ENCODE peak calls at places on chromosomes 13 and 19, in four cellular contexts. D, H, O and T are unnamed samples.

GRCh38 chr13:76398426-76398825 is 487.8 kb downstream of the KCTD12 start:
- DNase-seq in D (no peak), H (no peak), O (no peak), T (no peak)

GRCh38 chr13:39484506-39485313 is 118.3 kb downstream of the LHFPL6 start:
- DNase-seq in D (no peak), H (no peak), O (no peak), T (no peak)

GRCh38 chr19:40611096-40611495 is 9.9 kb downstream of the LTBP4 start:
- DNase-seq in D (no peak), H (no peak), O (no peak), T (no peak)

GRCh38 chr13:75316427-75316826 is 165.5 kb downstream of the TBC1D4 start:
- DNase-seq in D (no peak), H (no peak), O (no peak), T (no peak)

GRCh38 chr13:112849500-112849899 is 119.5 kb upstream of the MCF2L start:
- DNase-seq in D (no peak), H (no peak), O (peak), T (no peak)

GRCh38 chr13:23467048-23467931 is 33.8 kb upstream of the SACS start:
- DNase-seq in D (no peak), H (no peak), O (no peak), T (no peak)

GRCh38 chr13:112105244-112105681 is 38.3 kb downstream of the SOX1 start:
- DNase-seq in D (no peak), H (no peak), O (no peak), T (no peak)

GRCh38 chr19:5680083-5680436 is 256 bp downstream of the MICOS13 start:
- DNase-seq in D (no peak), H (no peak), O (no peak), T (no peak)

GRCh38 chr19:30908262-30908771 is 440.9 kb downstream of the TSHZ3 start:
- DNase-seq in D (no peak), H (peak), O (no peak), T (no peak)

GRCh38 chr19:46621191-46622117 is 3.4 kb downstream of the PTGIR start:
- DNase-seq in D (no peak), H (no peak), O (no peak), T (no peak)

GRCh38 chr19:30112666-30113065 is 170.6 kb downstream of the URI1 start:
- DNase-seq in D (no peak), H (no peak), O (no peak), T (no peak)

GRCh38 chr19:46834121-46834520 is 16.5 kb downstream of the AP2S1 start:
- DNase-seq in D (no peak), H (no peak), O (no peak), T (no peak)

GRCh38 chr13:40345149-40345514 is 321.3 kb downstream of the FOXO1 start:
- DNase-seq in D (no peak), H (no peak), O (no peak), T (no peak)

GRCh38 chr13:59843040-59843439 is 320.7 kb downstream of the DIAPH3 start:
- DNase-seq in D (no peak), H (no peak), O (peak), T (no peak)

GRCh38 chr13:35712907-35713685 is 236.6 kb upstream of the MAB21L1 start:
- DNase-seq in D (no peak), H (no peak), O (no peak), T (no peak)
- TF ChIP-seq CHD2 in D (no peak), H (no peak), O (no peak), T (no peak)

GRCh38 chr19:1663854-1664253 is 11.4 kb upstream of the TCF3 start:
- DNase-seq in D (no peak), H (no peak), O (no peak), T (no peak)

GRCh38 chr19:1671716-1672037 is 19.3 kb upstream of the TCF3 start:
- DNase-seq in D (no peak), H (peak), O (no peak), T (no peak)

GRCh38 chr19:1665565-1666047 is 13.2 kb upstream of the TCF3 start:
- DNase-seq in D (no peak), H (peak), O (no peak), T (no peak)

GRCh38 chr19:1668339-1669123 is 16.1 kb upstream of the TCF3 start:
- DNase-seq in D (no peak), H (no peak), O (no peak), T (peak)

GRCh38 chr19:1668048-1668338 is 15.6 kb upstream of the TCF3 start:
- DNase-seq in D (no peak), H (no peak), O (no peak), T (no peak)
- H3K9ac ChIP-seq in D (peak), H (no peak), O (no peak), T (no peak)

GRCh38 chr19:44795398-44795987 is 13.4 kb upstream of the BCAM start:
- DNase-seq in D (no peak), H (no peak), O (no peak), T (no peak)
- TF ChIP-seq EZH2 in D (no peak), H (no peak), O (no peak), T (no peak)

DNA sequence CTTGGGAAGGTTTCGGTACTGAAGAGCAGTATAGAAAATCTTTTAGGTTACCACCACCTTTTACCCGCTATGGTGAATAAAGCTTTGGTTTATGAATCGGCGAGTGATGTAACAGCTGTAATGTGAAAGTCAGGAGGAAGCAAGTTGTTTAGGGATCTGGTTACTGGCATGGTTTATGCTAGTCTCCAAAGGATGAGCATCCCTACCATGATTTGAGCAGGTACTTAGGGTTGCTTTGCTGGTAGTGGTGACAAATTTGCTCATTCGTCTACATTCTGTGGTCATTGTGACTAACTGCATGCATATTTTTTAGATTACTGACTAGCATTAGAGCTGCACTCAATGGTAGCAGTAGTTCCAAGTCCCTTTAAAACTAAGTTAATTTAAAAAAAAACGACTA is 104.1 kb downstream of the FRY start:
- DNase-seq in D (no peak), H (no peak), O (no peak), T (no peak)
- TF ChIP-seq CHD2 in D (no peak), H (no peak), O (no peak), T (no peak)

DNA sequence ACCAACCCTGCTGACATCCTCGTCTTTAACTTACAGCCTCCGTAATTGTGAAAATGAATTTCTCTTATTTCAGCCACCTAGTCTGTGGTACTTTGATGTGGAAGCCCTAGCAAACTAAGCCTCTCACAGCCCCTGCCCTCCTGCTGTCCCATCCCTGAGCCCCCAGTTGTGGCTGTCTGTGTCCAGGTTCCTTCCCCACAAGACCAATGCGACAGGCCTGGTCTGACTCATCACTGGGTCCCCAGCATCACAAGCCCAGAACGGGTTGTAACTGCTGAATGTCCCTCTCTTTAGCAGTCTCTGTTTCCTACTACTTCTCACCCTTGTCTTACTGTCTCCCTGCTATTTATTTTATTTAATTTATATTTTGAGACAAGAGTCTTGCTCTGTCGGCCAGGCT is 5.7 kb downstream of the POU2F2 start:
- DNase-seq in D (peak), H (no peak), O (no peak), T (no peak)
- H3K9ac ChIP-seq in D (peak), H (no peak), O (no peak), T (no peak)

GRCh38 chr19:38211206-38211605 is 12.8 kb downstream of the DPF1 start:
- DNase-seq in D (no peak), H (peak), O (no peak), T (peak)

GRCh38 chr19:38208571-38208970 is 15.5 kb downstream of the DPF1 start:
- DNase-seq in D (no peak), H (no peak), O (no peak), T (no peak)

GRCh38 chr19:38210458-38210987 is 13.5 kb downstream of the DPF1 start:
- DNase-seq in D (no peak), H (peak), O (no peak), T (peak)

GRCh38 chr19:38209152-38209551 is 14.9 kb downstream of the DPF1 start:
- DNase-seq in D (no peak), H (no peak), O (no peak), T (no peak)

DNA sequence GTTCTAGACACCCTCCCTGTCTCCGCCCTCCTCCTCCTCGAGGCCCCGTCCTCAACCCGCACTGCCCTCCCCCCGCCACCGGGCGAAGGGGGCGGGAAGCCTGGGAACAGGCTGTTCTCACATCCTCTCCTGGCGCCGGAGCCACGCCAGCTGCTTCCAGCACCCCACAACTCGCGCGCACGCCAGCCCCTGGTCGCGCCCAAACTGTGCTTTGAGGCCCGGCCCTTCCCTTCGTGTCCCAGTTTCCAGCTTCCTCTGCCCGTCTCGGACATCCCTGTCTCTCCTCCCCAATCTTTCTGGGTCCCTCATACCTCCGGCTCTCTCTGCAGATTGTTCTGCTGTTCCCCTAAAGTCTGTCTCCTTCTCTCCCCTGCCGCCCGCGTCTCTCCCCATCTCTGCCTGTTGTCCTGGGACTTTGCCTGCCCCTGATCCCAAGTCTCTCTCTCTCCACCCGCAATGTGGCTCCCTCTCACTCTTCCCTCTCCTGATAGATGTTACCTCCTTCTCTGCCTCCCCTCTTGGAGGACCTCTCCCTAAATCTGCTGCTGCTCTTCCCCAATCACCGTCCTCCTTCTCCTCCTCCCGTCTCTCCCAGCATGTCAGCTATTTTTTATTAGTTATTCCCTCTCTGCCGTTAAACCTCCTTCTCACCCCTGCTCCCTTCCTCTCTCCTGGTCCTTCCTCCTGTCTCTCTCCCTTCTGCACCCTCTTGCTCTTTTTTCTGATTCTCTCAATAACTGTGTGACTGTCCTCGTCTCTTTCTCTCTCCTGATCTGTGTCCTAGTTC is 14.2 kb downstream of the DPF1 start:
- DNase-seq in D (no peak), H (no peak), O (no peak), T (no peak)
- TF ChIP-seq EZH2 in D (no peak), H (no peak), O (no peak), T (no peak)

DNA sequence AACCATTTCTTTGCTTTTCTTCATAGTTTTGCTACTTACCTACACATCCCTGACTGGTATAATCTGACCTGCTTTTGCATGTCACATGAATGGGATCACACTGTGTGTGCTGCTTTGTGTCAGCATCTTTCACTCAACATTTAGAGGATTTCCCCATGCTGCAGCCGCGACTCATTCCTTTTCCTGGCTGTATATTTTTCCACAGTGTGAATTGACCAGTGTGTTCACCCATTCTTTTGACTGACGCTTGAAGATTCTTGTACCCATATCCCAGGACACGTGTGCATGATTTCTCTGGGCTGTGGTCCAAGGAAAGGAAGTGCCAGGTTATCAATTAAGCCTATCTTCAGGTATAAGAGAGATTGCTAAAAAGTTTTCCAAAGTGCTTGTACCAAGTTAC is 118.4 kb downstream of the DPF1 start:
- DNase-seq in D (no peak), H (no peak), O (no peak), T (no peak)
- TF ChIP-seq CHD2 in D (no peak), H (no peak), O (no peak), T (no peak)

GRCh38 chr13:101449971-101450748 is 2.3 kb upstream of the ITGBL1 start:
- DNase-seq in D (no peak), H (no peak), O (no peak), T (no peak)

GRCh38 chr13:101447852-101448251 is 4.6 kb upstream of the ITGBL1 start:
- DNase-seq in D (no peak), H (no peak), O (no peak), T (no peak)

GRCh38 chr13:101452519-101453485 is at the start of gene ITGBL1:
- DNase-seq in D (no peak), H (no peak), O (no peak), T (no peak)

GRCh38 chr13:101451641-101452040 is 834 bp upstream of the ITGBL1 start:
- DNase-seq in D (no peak), H (no peak), O (no peak), T (no peak)

GRCh38 chr13:101450749-101451130 is 1.7 kb upstream of the ITGBL1 start:
- DNase-seq in D (no peak), H (no peak), O (no peak), T (no peak)
- H3K9ac ChIP-seq in D (no peak), H (no peak), O (no peak), T (no peak)

GRCh38 chr13:63643543-63643942 is 2227.9 kb upstream of the PCDH20 start:
- DNase-seq in D (no peak), H (no peak), O (no peak), T (no peak)
- TF ChIP-seq EZH2 in D (no peak), H (no peak), O (no peak), T (no peak)

DNA sequence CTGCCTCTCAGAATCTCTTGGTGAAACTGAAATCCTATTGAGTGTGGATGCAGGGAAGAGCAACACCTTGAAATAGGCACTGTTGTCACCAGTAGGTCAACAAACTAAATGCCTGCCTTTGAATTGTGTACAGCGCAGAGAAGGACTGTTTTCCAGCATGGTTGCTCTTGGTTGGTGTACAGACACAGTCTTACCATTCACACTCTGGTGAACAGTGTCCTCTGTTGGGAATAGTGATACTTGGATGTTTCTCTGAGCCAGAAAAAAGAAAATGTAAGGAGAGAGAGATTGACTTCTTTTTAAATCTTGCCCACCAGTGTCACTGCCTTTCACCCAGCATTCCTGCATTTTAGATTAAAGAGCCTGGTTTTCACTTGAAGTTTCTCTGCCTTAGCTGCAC is 179.7 kb downstream of the STK24 start:
- DNase-seq in D (no peak), H (no peak), O (no peak), T (no peak)
- TF ChIP-seq CHD2 in D (no peak), H (no peak), O (no peak), T (no peak)